ENCODE peak calls at places on chromosomes 13 and 19, in five cellular contexts. Q is A549, F is endothelial cell of umbilical vein, Y is H1, R is K562. U is an unnamed sample.
A peak's percentile ranks its signal among the peaks of the same experiment; 100 is the strongest.

GRCh38 chr13:95083758-95084157 is 217.5 kb downstream of the ABCC4 start:
- DNase-seq in Q (peak; percentile 17), F (peak; percentile 86), Y (no peak), R (no peak), U (no peak)

GRCh38 chr13:30982911-30983310 is 50.5 kb downstream of the TEX26 start:
- DNase-seq in Q (no peak), F (no peak), Y (no peak), R (no peak), U (no peak)

GRCh38 chr13:21242236-21242635 is 65.8 kb downstream of the MRPL57 start:
- DNase-seq in Q (no peak), F (no peak), Y (peak; percentile 63), R (no peak), U (peak; percentile 61)

GRCh38 chr19:52112624-52113023 is 17.1 kb upstream of the ZNF841 start:
- DNase-seq in Q (no peak), F (no peak), Y (no peak), R (no peak), U (no peak)

GRCh38 chr13:44425041-44425814 is 51.6 kb downstream of the SERP2 start:
- DNase-seq in Q (no peak), F (peak; percentile 20), Y (no peak), R (no peak), U (no peak)

GRCh38 chr13:20188649-20189553 is 3.8 kb downstream of the GJB2 start:
- DNase-seq in Q (peak; percentile 33), F (no peak), Y (peak; percentile 56), R (peak; percentile 26), U (peak; percentile 56)

GRCh38 chr13:112785419-112785856 is 95.6 kb downstream of the ATP11A start:
- DNase-seq in Q (no peak), F (no peak), Y (no peak), R (no peak), U (peak; percentile 6)

GRCh38 chr19:41225238-41226052 is 6.4 kb downstream of the AXL start:
- DNase-seq in Q (peak; percentile 100), F (peak; percentile 90), Y (no peak), R (no peak), U (peak; percentile 63)

GRCh38 chr13:113744197-113745000 is 14.6 kb upstream of the TMEM255B start:
- DNase-seq in Q (no peak), F (no peak), Y (no peak), R (no peak), U (no peak)

GRCh38 chr13:73059460-73060250 is 850 bp downstream of the KLF5 start:
- DNase-seq in Q (no peak), F (peak; percentile 16), Y (no peak), R (peak; percentile 30), U (peak; percentile 78)

GRCh38 chr13:74741732-74742131 is 607.5 kb upstream of the KLF12 start:
- DNase-seq in Q (no peak), F (no peak), Y (no peak), R (no peak), U (no peak)

GRCh38 chr19:30006206-30006605 is 64.2 kb downstream of the URI1 start:
- DNase-seq in Q (no peak), F (no peak), Y (no peak), R (no peak), U (no peak)

GRCh38 chr13:95317037-95317989 is 16.1 kb upstream of the ABCC4 start:
- DNase-seq in Q (no peak), F (no peak), Y (no peak), R (peak; percentile 31), U (no peak)

GRCh38 chr13:97226788-97227627 is 4.9 kb downstream of the MBNL2 start:
- DNase-seq in Q (no peak), F (peak; percentile 78), Y (no peak), R (peak; percentile 12), U (no peak)

GRCh38 chr13:103134271-103134670 is 68.1 kb upstream of the SLC10A2 start:
- DNase-seq in Q (no peak), F (no peak), Y (no peak), R (no peak), U (no peak)

GRCh38 chr13:62387642-62388041 is 972.0 kb upstream of the PCDH20 start:
- DNase-seq in Q (no peak), F (peak; percentile 11), Y (no peak), R (no peak), U (no peak)

GRCh38 chr13:78194904-78195639 is 276.4 kb upstream of the EDNRB start:
- DNase-seq in Q (no peak), F (peak; percentile 2), Y (no peak), R (no peak), U (no peak)

GRCh38 chr13:20492641-20493040 is 33.0 kb downstream of the CRYL1 start:
- DNase-seq in Q (peak; percentile 52), F (peak; percentile 40), Y (peak; percentile 58), R (peak; percentile 18), U (peak; percentile 62)

GRCh38 chr19:19539738-19540703 is 2.0 kb downstream of the CILP2 start:
- DNase-seq in Q (peak; percentile 52), F (no peak), Y (peak; percentile 94), R (peak; percentile 97), U (peak; percentile 98)

GRCh38 chr13:92896842-92897241 is 329.8 kb upstream of the GPC6 start:
- DNase-seq in Q (peak; percentile 5), F (no peak), Y (no peak), R (no peak), U (no peak)

GRCh38 chr13:91520952-91521351 is 122.5 kb downstream of the GPC5 start:
- DNase-seq in Q (no peak), F (no peak), Y (no peak), R (no peak), U (no peak)

GRCh38 chr13:42401376-42401775 is 129.4 kb downstream of the AKAP11 start:
- DNase-seq in Q (no peak), F (no peak), Y (no peak), R (no peak), U (no peak)

GRCh38 chr13:93758575-93758974 is 532.0 kb downstream of the GPC6 start:
- DNase-seq in Q (no peak), F (peak; percentile 3), Y (no peak), R (no peak), U (no peak)

GRCh38 chr19:492091-492531 is 4.2 kb upstream of the MADCAM1 start:
- DNase-seq in Q (no peak), F (no peak), Y (no peak), R (peak; percentile 71), U (peak; percentile 36)

GRCh38 chr13:44234566-44234965 is 139.1 kb upstream of the SERP2 start:
- DNase-seq in Q (no peak), F (no peak), Y (no peak), R (no peak), U (no peak)

GRCh38 chr19:16320987-16321386 is 3.6 kb upstream of the KLF2 start:
- DNase-seq in Q (no peak), F (no peak), Y (no peak), R (no peak), U (no peak)

GRCh38 chr19:29872224-29872731 is 60.5 kb downstream of the CCNE1 start:
- DNase-seq in Q (peak; percentile 45), F (no peak), Y (peak; percentile 69), R (peak; percentile 48), U (peak; percentile 49)

GRCh38 chr13:99384468-99384867 is 77.3 kb upstream of the GPR183 start:
- DNase-seq in Q (no peak), F (no peak), Y (peak; percentile 30), R (no peak), U (no peak)

GRCh38 chr19:49896863-49897621 is at the start of gene IL4I1:
- DNase-seq in Q (no peak), F (peak; percentile 73), Y (no peak), R (no peak), U (no peak)

GRCh38 chr13:113129480-113129879 is 6.9 kb downstream of the F10 start:
- DNase-seq in Q (no peak), F (no peak), Y (no peak), R (no peak), U (no peak)

GRCh38 chr19:42178791-42179500 is 38.5 kb downstream of the DEDD2 start:
- DNase-seq in Q (peak; percentile 51), F (no peak), Y (peak; percentile 82), R (peak; percentile 76), U (peak; percentile 73)

GRCh38 chr19:3245050-3245449 is 20.6 kb downstream of the CELF5 start:
- DNase-seq in Q (no peak), F (no peak), Y (no peak), R (no peak), U (no peak)

GRCh38 chr13:35830850-35831450 is 300.2 kb downstream of the DCLK1 start:
- DNase-seq in Q (no peak), F (no peak), Y (no peak), R (no peak), U (no peak)

GRCh38 chr13:37109080-37109678 is 3.7 kb upstream of the CSNK1A1L start:
- DNase-seq in Q (peak; percentile 1), F (peak; percentile 76), Y (no peak), R (no peak), U (no peak)
- TF ChIP-seq MAX in Q (no peak), F (no peak), Y (no peak), R (no peak), U (no peak)

GRCh38 chr19:7962644-7963268 is 19.3 kb upstream of the TIMM44 start:
- DNase-seq in Q (no peak), F (no peak), Y (no peak), R (no peak), U (no peak)

GRCh38 chr19:7953576-7953975 is 10.1 kb upstream of the TIMM44 start:
- DNase-seq in Q (no peak), F (no peak), Y (no peak), R (no peak), U (no peak)

GRCh38 chr19:7963566-7963965 is 20.1 kb upstream of the TIMM44 start:
- DNase-seq in Q (no peak), F (no peak), Y (no peak), R (no peak), U (no peak)

GRCh38 chr19:7961930-7962626 is 18.6 kb upstream of the TIMM44 start:
- DNase-seq in Q (no peak), F (no peak), Y (no peak), R (no peak), U (no peak)

DNA sequence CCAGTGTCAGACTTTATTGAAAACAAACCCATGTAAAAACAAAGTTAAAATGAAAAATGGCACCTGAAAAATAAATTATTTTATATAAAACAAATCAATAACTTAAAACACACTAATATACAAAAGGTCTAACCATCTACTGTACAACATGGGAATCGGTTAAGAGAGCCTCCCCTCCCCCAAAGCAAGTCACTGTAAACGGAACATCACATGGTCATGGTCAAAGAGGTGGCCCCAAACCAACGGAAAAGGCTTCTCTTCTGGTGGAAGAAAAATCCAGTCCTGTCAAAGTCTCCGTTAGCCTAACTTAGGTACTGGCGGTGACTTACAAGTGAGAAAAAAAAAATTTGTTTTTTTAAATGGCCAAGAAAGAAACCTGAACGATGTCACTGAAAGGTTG is 15.7 kb upstream of the TIMM44 start:
- DNase-seq in Q (no peak), F (no peak), Y (no peak), R (no peak), U (no peak)
- TF ChIP-seq JUN in Q (no peak), F (no peak), Y (no peak), R (no peak), U (no peak)

DNA sequence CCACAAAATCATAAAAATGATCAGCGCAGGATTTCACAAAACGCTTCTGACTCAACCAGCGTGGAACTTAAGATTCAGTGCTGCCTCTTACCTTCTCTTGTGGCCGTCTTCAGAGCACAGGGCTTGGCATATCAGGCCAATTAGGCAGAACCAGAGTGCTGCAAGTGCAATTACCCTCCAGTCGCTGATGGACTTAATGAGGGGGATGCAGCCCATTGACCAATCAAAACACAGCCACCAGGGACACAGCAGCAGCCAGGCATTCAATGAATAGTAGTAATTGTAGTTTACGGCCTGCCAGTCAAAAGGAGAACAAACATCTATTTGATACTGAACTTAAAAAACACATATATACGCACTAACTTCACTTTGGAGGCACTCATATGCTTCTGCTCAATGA is 38.2 kb downstream of the TMTC4 start:
- DNase-seq in Q (no peak), F (no peak), Y (no peak), R (no peak), U (no peak)
- TF ChIP-seq MAX in Q (no peak), F (no peak), Y (no peak), R (no peak), U (no peak)

GRCh38 chr19:38392707-38393308 is 4.3 kb downstream of the SPRED3 start:
- DNase-seq in Q (peak; percentile 79), F (no peak), Y (no peak), R (peak; percentile 68), U (no peak)
- TF ChIP-seq JUN in Q (no peak), F (no peak), Y (no peak), R (no peak), U (no peak)

U was measured in WTC11.